ENCODE peak calls at places on chromosome 14, in five cellular contexts. One of them, this sample, is unnamed.

GRCh38 chr14:80428171-80428570 is 216.9 kb upstream of the DIO2 start:
- DNase-seq in cardiac muscle cell: no peak
- DNase-seq in Panc1: no peak
- DNase-seq in posterior cingulate gyrus: no peak
- DNase-seq in Daoy: no peak
- DNase-seq in this sample: no peak

GRCh38 chr14:20632831-20633771 is 8.4 kb downstream of the OR6S1 start:
- DNase-seq in cardiac muscle cell: peak
- DNase-seq in Daoy: peak
- DNase-seq in posterior cingulate gyrus: peak
- DNase-seq in Panc1: peak
- DNase-seq in this sample: peak

GRCh38 chr14:102545461-102546265 is 36.1 kb upstream of the ANKRD9 start:
- DNase-seq in cardiac muscle cell: no peak
- DNase-seq in Daoy: peak
- DNase-seq in Panc1: no peak
- DNase-seq in posterior cingulate gyrus: no peak
- DNase-seq in this sample: no peak

GRCh38 chr14:76950043-76951020 is 78.2 kb downstream of the IRF2BPL start:
- DNase-seq in Daoy: peak
- DNase-seq in cardiac muscle cell: no peak
- DNase-seq in Panc1: no peak
- DNase-seq in posterior cingulate gyrus: no peak
- DNase-seq in this sample: no peak

GRCh38 chr14:68394113-68394718 is 398.7 kb downstream of the ZFP36L1 start:
- DNase-seq in Panc1: no peak
- DNase-seq in Daoy: no peak
- DNase-seq in posterior cingulate gyrus: no peak
- DNase-seq in cardiac muscle cell: no peak
- DNase-seq in this sample: no peak

GRCh38 chr14:30980980-30981379 is 44.5 kb upstream of the AP4S1 start:
- DNase-seq in Daoy: no peak
- DNase-seq in Panc1: no peak
- DNase-seq in cardiac muscle cell: no peak
- DNase-seq in posterior cingulate gyrus: no peak
- DNase-seq in this sample: no peak

GRCh38 chr14:93035917-93036651 is 79.6 kb downstream of the ITPK1 start:
- DNase-seq in Daoy: peak
- DNase-seq in cardiac muscle cell: peak
- DNase-seq in Panc1: no peak
- DNase-seq in posterior cingulate gyrus: peak
- DNase-seq in this sample: peak

GRCh38 chr14:95530461-95531170 is 4.2 kb upstream of the GLRX5 start:
- DNase-seq in Daoy: no peak
- DNase-seq in Panc1: no peak
- DNase-seq in cardiac muscle cell: no peak
- DNase-seq in posterior cingulate gyrus: no peak
- DNase-seq in this sample: no peak

GRCh38 chr14:39426605-39427004 is 5.6 kb downstream of the FBXO33 start:
- DNase-seq in posterior cingulate gyrus: no peak
- DNase-seq in cardiac muscle cell: no peak
- DNase-seq in Daoy: peak
- DNase-seq in Panc1: peak
- DNase-seq in this sample: peak

GRCh38 chr14:104278214-104278534 is 139.8 kb downstream of the KIF26A start:
- DNase-seq in posterior cingulate gyrus: peak
- DNase-seq in cardiac muscle cell: no peak
- DNase-seq in Daoy: no peak
- DNase-seq in Panc1: no peak
- DNase-seq in this sample: no peak

GRCh38 chr14:90521930-90522483 is 125.2 kb downstream of the CALM1 start:
- DNase-seq in posterior cingulate gyrus: peak
- DNase-seq in Daoy: no peak
- DNase-seq in Panc1: no peak
- DNase-seq in cardiac muscle cell: no peak
- DNase-seq in this sample: no peak

GRCh38 chr14:31429791-31430190 is 9.4 kb upstream of the HEATR5A start:
- DNase-seq in posterior cingulate gyrus: no peak
- DNase-seq in Panc1: no peak
- DNase-seq in Daoy: no peak
- DNase-seq in cardiac muscle cell: no peak
- DNase-seq in this sample: no peak

GRCh38 chr14:50943261-50943942 is 881 bp downstream of the PYGL start:
- DNase-seq in Daoy: peak
- DNase-seq in posterior cingulate gyrus: no peak
- DNase-seq in Panc1: no peak
- DNase-seq in cardiac muscle cell: peak
- DNase-seq in this sample: no peak

GRCh38 chr14:25371053-25371452 is 321.1 kb upstream of the STXBP6 start:
- DNase-seq in Panc1: no peak
- DNase-seq in posterior cingulate gyrus: no peak
- DNase-seq in Daoy: no peak
- DNase-seq in cardiac muscle cell: no peak
- DNase-seq in this sample: no peak

GRCh38 chr14:80996049-80996901 is 40.9 kb downstream of the TSHR start:
- DNase-seq in cardiac muscle cell: peak
- DNase-seq in Daoy: peak
- DNase-seq in Panc1: peak
- DNase-seq in posterior cingulate gyrus: no peak
- DNase-seq in this sample: peak